ENCODE peak calls at places on chromosomes 16 and 17, in nine cellular contexts. D, K, E, M, O, C, N, H and B are unnamed samples.

GRCh38 chr16:11597268-11597690 is 10.6 kb upstream of the LITAF start:
- DNase-seq in C (peak), E (no peak), D (no peak), N (no peak), K (no peak), H (no peak), O (no peak), M (no peak), B (no peak)

GRCh38 chr17:45428954-45429337 is 3.7 kb downstream of the ARHGAP27 start:
- DNase-seq in C (no peak), N (peak), M (no peak), O (no peak), K (no peak), H (no peak), E (no peak), D (no peak), B (peak)

GRCh38 chr16:12403746-12404658 is 399.7 kb downstream of the CPPED1 start:
- DNase-seq in H (no peak), C (no peak), K (no peak), M (no peak), E (no peak), N (no peak), D (no peak), O (no peak), B (no peak)

GRCh38 chr16:3592559-3592958 is 15.4 kb upstream of the NLRC3 start:
- DNase-seq in O (no peak), H (no peak), M (no peak), K (no peak), E (no peak), C (no peak), N (no peak), D (no peak), B (no peak)

GRCh38 chr16:86576591-86577313 is 1.6 kb upstream of the FOXL1 start:
- DNase-seq in C (no peak), E (no peak), O (no peak), M (no peak), N (no peak), H (peak), K (no peak), D (no peak), B (no peak)

GRCh38 chr16:66849543-66849942 is 5.3 kb downstream of the CA7 start:
- DNase-seq in M (no peak), K (no peak), E (no peak), O (no peak), H (peak), N (peak), D (no peak), C (no peak), B (no peak)

GRCh38 chr17:4998666-4999428 is 1.1 kb downstream of the KIF1C start:
- DNase-seq in M (no peak), K (no peak), C (no peak), O (no peak), D (no peak), E (peak), N (no peak), H (peak), B (no peak)

GRCh38 chr17:67253379-67253778 is 8.4 kb upstream of the HELZ start:
- DNase-seq in O (no peak), D (no peak), H (no peak), M (no peak), C (no peak), K (peak), N (no peak), E (no peak), B (no peak)

GRCh38 chr17:46013502-46014165 is 14.6 kb downstream of the STH start:
- DNase-seq in M (no peak), O (no peak), H (no peak), E (no peak), D (no peak), C (peak), K (peak), N (no peak), B (no peak)

GRCh38 chr16:85170066-85171003 is 58.1 kb upstream of the CIBAR2 start:
- DNase-seq in E (no peak), K (no peak), O (no peak), H (no peak), N (no peak), C (no peak), D (no peak), M (no peak), B (peak)

GRCh38 chr16:65500919-65501318 is 379.1 kb upstream of the CDH11 start:
- DNase-seq in D (no peak), H (no peak), M (no peak), O (no peak), E (no peak), K (no peak), C (no peak), N (no peak), B (no peak)

GRCh38 chr16:73544266-73544665 is 496.3 kb upstream of the ZFHX3 start:
- DNase-seq in E (no peak), D (no peak), N (no peak), O (no peak), C (no peak), K (no peak), H (no peak), M (no peak), B (no peak)

GRCh38 chr17:48563385-48563838 is 14.7 kb downstream of the HOXB4 start:
- DNase-seq in K (no peak), O (no peak), M (no peak), H (no peak), D (no peak), N (peak), C (no peak), E (no peak), B (no peak)

GRCh38 chr17:72580321-72581127 is 459.7 kb downstream of the SOX9 start:
- DNase-seq in K (no peak), E (no peak), H (peak), D (no peak), M (peak), N (no peak), O (no peak), C (no peak), B (no peak)

GRCh38 chr17:65100316-65101140 is 36.6 kb upstream of the RGS9 start:
- DNase-seq in E (peak), C (peak), M (no peak), K (peak), H (peak), O (peak), N (peak), D (peak), B (peak)

GRCh38 chr17:75267146-75267402 is 4.0 kb downstream of the MIF4GD start:
- DNase-seq in M (no peak), D (no peak), C (peak), O (no peak), H (no peak), E (no peak), N (no peak), K (no peak), B (peak)

GRCh38 chr16:55294129-55294528 is 29.9 kb upstream of the IRX6 start:
- DNase-seq in D (no peak), N (no peak), M (no peak), E (no peak), O (no peak), K (no peak), C (no peak), H (no peak), B (no peak)

GRCh38 chr17:58330997-58331814 is 2.6 kb upstream of the TSPOAP1 start:
- DNase-seq in C (no peak), N (peak), E (peak), O (peak), M (no peak), K (no peak), H (peak), D (peak), B (no peak)

GRCh38 chr16:68446941-68447675 is 1.2 kb downstream of the SMPD3 start:
- DNase-seq in H (no peak), D (no peak), N (no peak), O (no peak), C (no peak), M (no peak), E (peak), K (no peak), B (no peak)

GRCh38 chr16:82050506-82050905 is 15.5 kb downstream of the HSD17B2 start:
- DNase-seq in C (no peak), E (no peak), K (no peak), D (no peak), M (no peak), O (no peak), H (no peak), N (no peak), B (no peak)